ENCODE peak calls at places on chromosome 5, in six cellular contexts. X is AG20443; I is occipital lobe; Q is CD4-positive, alpha-beta memory T cell; N is 8988T; H is caudate nucleus. K is an unnamed sample.
A peak's percentile ranks its signal among the peaks of the same experiment; 100 is the strongest.

GRCh38 chr5:80656425-80656824 is 1.6 kb upstream of the DHFR start:
- DNase-seq in N (no peak), I (no peak), X (no peak), H (no peak), Q (no peak), K (no peak)

GRCh38 chr5:52989025-52989780 is at the start of gene ITGA2:
- DNase-seq in N (peak; percentile 49), I (no peak), Q (peak; percentile 19), H (no peak), X (peak; percentile 84), K (no peak)

GRCh38 chr5:147509041-147509709 is 693 bp downstream of the DPYSL3 start:
- DNase-seq in H (no peak), Q (no peak), X (peak; percentile 54), I (no peak), N (no peak), K (no peak)

GRCh38 chr5:98095072-98095471 is 678.4 kb upstream of the RGMB start:
- DNase-seq in I (no peak), Q (no peak), X (no peak), H (no peak), N (no peak), K (no peak)

GRCh38 chr5:34715711-34716110 is 59.6 kb downstream of the RAI14 start:
- DNase-seq in Q (no peak), H (no peak), X (no peak), I (no peak), N (no peak), K (no peak)

GRCh38 chr5:173329370-173330150 is 1.3 kb upstream of the STC2 start:
- DNase-seq in I (no peak), Q (no peak), X (peak; percentile 34), H (no peak), N (no peak), K (no peak)

GRCh38 chr5:132260714-132261615 is 3.5 kb downstream of the PDLIM4 start:
- DNase-seq in X (peak; percentile 36), N (no peak), Q (no peak), I (peak; percentile 57), H (no peak), K (no peak)

GRCh38 chr5:61290815-61291214 is 41.2 kb upstream of the ZSWIM6 start:
- DNase-seq in H (no peak), I (no peak), N (no peak), X (no peak), Q (no peak), K (no peak)

GRCh38 chr5:1144638-1145396 is 33.0 kb upstream of the SLC12A7 start:
- DNase-seq in Q (no peak), N (no peak), I (no peak), X (no peak), H (no peak), K (no peak)

GRCh38 chr5:98433673-98434072 is 339.8 kb upstream of the RGMB start:
- DNase-seq in Q (no peak), I (no peak), H (no peak), X (no peak), N (no peak), K (no peak)

GRCh38 chr5:21219255-21219654 is 1231.3 kb upstream of the CDH18 start:
- DNase-seq in X (no peak), N (no peak), Q (no peak), I (no peak), H (no peak), K (no peak)

GRCh38 chr5:159419567-159419966 is 89.3 kb upstream of the IL12B start:
- DNase-seq in I (no peak), N (no peak), X (no peak), H (no peak), Q (no peak), K (no peak)

GRCh38 chr5:69414885-69415583 is at the start of gene MARVELD2:
- DNase-seq in X (peak; percentile 67), N (peak; percentile 88), I (no peak), Q (peak; percentile 17), H (no peak), K (peak; percentile 1)

GRCh38 chr5:134738963-134739661 is 764 bp downstream of the CAMLG start:
- DNase-seq in N (no peak), H (no peak), I (no peak), Q (peak; percentile 38), X (peak; percentile 46), K (no peak)

GRCh38 chr5:612498-613424 is 621 bp downstream of the CEP72 start:
- DNase-seq in I (no peak), X (peak; percentile 39), H (no peak), Q (no peak), N (no peak), K (peak; percentile 53)

GRCh38 chr5:154384480-154385235 is 61.1 kb upstream of the SAP30L start:
- DNase-seq in H (no peak), N (no peak), X (no peak), I (no peak), Q (no peak), K (no peak)

GRCh38 chr5:140245354-140245753 is 57.5 kb downstream of the PFDN1 start:
- DNase-seq in H (no peak), X (no peak), N (no peak), Q (no peak), I (no peak), K (no peak)

GRCh38 chr5:129664336-129664937 is 83.5 kb upstream of the MINAR2 start:
- DNase-seq in H (no peak), X (peak; percentile 16), Q (peak; percentile 15), I (no peak), N (no peak), K (no peak)

GRCh38 chr5:76926329-76927105 is 26.3 kb upstream of the CRHBP start:
- DNase-seq in X (no peak), N (no peak), Q (no peak), H (no peak), I (no peak), K (no peak)

GRCh38 chr5:138927979-138928378 is 52.8 kb upstream of the LRRTM2 start:
- DNase-seq in X (no peak), H (peak; percentile 35), N (no peak), Q (no peak), I (peak; percentile 78), K (peak; percentile 69)

GRCh38 chr5:57817001-57817453 is 334.4 kb upstream of the ACTBL2 start:
- DNase-seq in X (no peak), N (no peak), H (no peak), Q (no peak), I (no peak), K (no peak)

GRCh38 chr5:98341038-98341710 is 432.3 kb upstream of the RGMB start:
- DNase-seq in N (no peak), X (peak; percentile 84), I (no peak), Q (no peak), H (no peak), K (no peak)

GRCh38 chr5:123422433-123423277 is 548 bp downstream of the CEP120 start:
- DNase-seq in H (no peak), I (peak; percentile 42), X (peak; percentile 34), Q (peak; percentile 37), N (no peak), K (no peak)

GRCh38 chr5:135977375-135977928 is 22.7 kb upstream of the LECT2 start:
- DNase-seq in X (no peak), H (no peak), N (peak; percentile 32), I (no peak), Q (peak; percentile 42), K (peak; percentile 65)

GRCh38 chr5:34415559-34416198 is 240.4 kb upstream of the RAI14 start:
- DNase-seq in N (no peak), H (no peak), X (peak; percentile 50), Q (no peak), I (no peak), K (no peak)

GRCh38 chr5:6827815-6828214 is 114.6 kb downstream of the TENT4A start:
- DNase-seq in Q (peak; percentile 53), X (no peak), H (no peak), N (no peak), I (peak; percentile 16), K (no peak)

GRCh38 chr5:115510145-115510640 is 34.4 kb downstream of the FEM1C start:
- DNase-seq in H (no peak), X (no peak), I (no peak), Q (no peak), N (no peak), K (no peak)

GRCh38 chr5:168023190-168023589 is 268.3 kb upstream of the WWC1 start:
- DNase-seq in I (peak; percentile 54), N (no peak), H (peak; percentile 20), Q (no peak), X (peak; percentile 76), K (peak; percentile 48)

GRCh38 chr5:171568389-171568788 is 148.9 kb downstream of the FGF18 start:
- DNase-seq in X (no peak), H (no peak), N (no peak), I (no peak), Q (no peak), K (no peak)

GRCh38 chr5:132012385-132013005 is 1.0 kb upstream of the ACSL6 start:
- DNase-seq in N (no peak), Q (no peak), H (no peak), X (peak; percentile 83), I (no peak), K (no peak)